ENCODE peak calls at places on chromosomes 3 and 15, in five cellular contexts. B, M, N, L and U are unnamed samples.

GRCh38 chr3:27905625-27906024 is 183.5 kb upstream of the EOMES start:
- DNase-seq in B (no peak), M (no peak), N (no peak), L (no peak), U (no peak)

GRCh38 chr3:101813817-101814440 is 34.9 kb downstream of the NXPE3 start:
- DNase-seq in B (peak), M (peak), N (no peak), L (no peak), U (no peak)

GRCh38 chr15:70539409-70539808 is 223.9 kb downstream of the UACA start:
- DNase-seq in B (no peak), M (no peak), N (no peak), L (no peak), U (no peak)

GRCh38 chr3:63387568-63387967 is 109.5 kb downstream of the SYNPR start:
- DNase-seq in B (no peak), M (no peak), N (no peak), L (no peak), U (no peak)

GRCh38 chr3:127518456-127519081 is 72.0 kb downstream of the TPRA1 start:
- DNase-seq in B (no peak), M (no peak), N (no peak), L (no peak), U (no peak)

GRCh38 chr15:36358094-36358961 is 221.1 kb upstream of the CDIN1 start:
- DNase-seq in B (no peak), M (no peak), N (no peak), L (no peak), U (no peak)

GRCh38 chr3:121718205-121718846 is 31.2 kb downstream of the GOLGB1 start:
- DNase-seq in B (no peak), M (no peak), N (no peak), L (no peak), U (no peak)

GRCh38 chr3:178522200-178523052 is 13.8 kb upstream of the KCNMB2 start:
- DNase-seq in B (no peak), M (no peak), N (no peak), L (no peak), U (no peak)

GRCh38 chr15:92878593-92879053 is 21.5 kb upstream of the CHD2 start:
- DNase-seq in B (no peak), M (no peak), N (no peak), L (no peak), U (peak)

GRCh38 chr3:129485681-129486056 is 42.8 kb upstream of the RHO start:
- DNase-seq in B (no peak), M (no peak), N (no peak), L (no peak), U (no peak)

GRCh38 chr3:197555281-197556261 is at the start of gene BDH1:
- DNase-seq in B (peak), M (no peak), N (no peak), L (peak), U (no peak)

GRCh38 chr15:60835974-60836373 is 357.0 kb upstream of the ICE2 start:
- DNase-seq in B (no peak), M (no peak), N (no peak), L (no peak), U (no peak)

GRCh38 chr3:24477090-24477656 is 17.5 kb downstream of the THRB start:
- DNase-seq in B (no peak), M (no peak), N (no peak), L (no peak), U (no peak)

GRCh38 chr3:167057586-167057985 is 322.5 kb downstream of the ZBBX start:
- DNase-seq in B (no peak), M (no peak), N (no peak), L (no peak), U (no peak)

GRCh38 chr15:64024172-64025050 is 21.9 kb downstream of the DAPK2 start:
- DNase-seq in B (peak), M (no peak), N (no peak), L (no peak), U (no peak)

GRCh38 chr15:61374848-61375247 is 145.7 kb upstream of the RORA start:
- DNase-seq in B (no peak), M (no peak), N (no peak), L (no peak), U (no peak)

GRCh38 chr3:160448845-160449659 is 534 bp downstream of the TRIM59 start:
- DNase-seq in B (peak), M (no peak), N (no peak), L (no peak), U (no peak)

GRCh38 chr3:17846466-17846865 is 104.0 kb upstream of the TBC1D5 start:
- DNase-seq in B (no peak), M (no peak), N (no peak), L (no peak), U (no peak)

GRCh38 chr15:58453931-58454793 is 22.4 kb downstream of the LIPC start:
- DNase-seq in B (no peak), M (no peak), N (no peak), L (no peak), U (peak)

GRCh38 chr3:70615286-70615685 is 302.8 kb upstream of the MDFIC2 start:
- DNase-seq in B (no peak), M (no peak), N (no peak), L (peak), U (no peak)

GRCh38 chr3:168116279-168116678 is 20.6 kb upstream of the GOLIM4 start:
- DNase-seq in B (no peak), M (no peak), N (no peak), L (no peak), U (peak)

GRCh38 chr3:69048990-69049389 is 3.1 kb downstream of the TMF1 start:
- DNase-seq in B (no peak), M (no peak), N (no peak), L (no peak), U (no peak)

GRCh38 chr15:53569756-53570480 is 189.5 kb downstream of the WDR72 start:
- DNase-seq in B (no peak), M (no peak), N (no peak), L (no peak), U (no peak)

GRCh38 chr3:53221827-53222182 is 34.0 kb downstream of the TKT start:
- DNase-seq in B (no peak), M (no peak), N (no peak), L (no peak), U (no peak)

GRCh38 chr3:53223025-53223424 is 32.8 kb downstream of the TKT start:
- DNase-seq in B (no peak), M (peak), N (no peak), L (peak), U (no peak)

GRCh38 chr3:53221345-53221744 is 34.5 kb downstream of the TKT start:
- DNase-seq in B (no peak), M (no peak), N (no peak), L (no peak), U (no peak)

GRCh38 chr3:53223541-53223966 is 32.3 kb downstream of the TKT start:
- DNase-seq in B (no peak), M (no peak), N (no peak), L (no peak), U (peak)

DNA sequence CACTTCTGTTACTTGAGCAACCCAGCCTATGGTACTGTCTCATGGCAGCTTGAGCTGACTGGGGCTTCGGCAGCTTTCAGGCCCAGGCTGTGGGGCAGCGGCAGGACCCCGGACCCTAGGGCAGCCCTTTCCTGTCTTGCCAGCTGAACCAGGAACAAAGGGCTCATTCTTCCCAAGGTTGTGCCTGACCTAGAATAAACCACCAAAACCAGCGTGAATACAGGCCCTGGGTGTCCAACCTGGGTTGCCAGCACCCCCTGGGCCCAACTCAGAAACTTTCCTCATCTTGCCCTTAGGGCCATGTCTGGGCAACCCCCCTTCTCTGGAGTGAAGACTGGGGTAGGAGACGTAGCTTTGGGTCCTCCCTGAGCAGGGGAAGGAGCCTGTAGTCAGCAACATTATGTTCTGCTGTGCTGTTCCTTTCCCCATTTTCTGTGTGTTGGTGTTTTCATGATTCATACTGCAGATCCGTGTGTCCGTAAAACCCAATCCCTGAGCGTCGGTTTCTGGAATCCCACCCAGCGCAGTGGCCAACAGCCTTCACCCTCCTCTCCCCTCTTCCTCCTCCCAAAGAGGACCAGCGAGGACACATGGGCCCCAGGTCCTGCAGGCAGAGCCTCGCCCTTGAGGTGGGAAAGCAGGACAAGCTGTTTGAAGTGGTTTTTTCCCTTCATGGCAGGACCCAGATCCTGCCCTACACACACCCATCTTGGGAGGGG is 33.5 kb downstream of the TKT start:
- DNase-seq in B (no peak), M (peak), N (no peak), L (no peak), U (no peak)
- TF ChIP-seq HDAC2 in B (no peak), M (no peak), N (no peak), L (no peak), U (no peak)

DNA sequence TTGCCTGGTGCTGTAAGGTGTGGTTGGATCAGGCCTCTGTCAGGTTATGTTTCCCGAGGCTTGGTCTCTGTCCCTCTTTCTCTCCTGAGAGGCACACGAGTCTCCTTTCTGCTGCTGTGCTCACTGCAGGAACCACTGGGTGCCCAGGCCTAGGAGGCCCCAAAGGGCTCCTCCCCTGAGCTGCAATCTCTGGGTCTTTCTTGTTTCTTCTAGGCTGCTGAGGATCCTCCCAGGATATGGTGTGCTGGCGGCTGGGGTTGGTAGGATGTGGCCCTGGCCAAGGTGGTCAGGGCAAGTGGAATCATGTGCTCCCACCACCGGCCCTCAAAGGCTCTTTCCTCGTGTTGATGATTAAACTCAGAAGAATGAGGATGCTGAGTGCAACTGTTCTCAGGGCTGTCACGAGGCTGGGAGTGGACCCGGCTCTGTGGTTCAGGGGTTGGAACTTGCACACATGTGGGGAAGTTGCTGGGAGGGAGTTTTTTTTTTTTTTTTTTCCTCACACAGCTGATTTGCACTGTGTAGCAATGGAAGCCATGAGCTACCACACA is 43.6 kb upstream of the CTSH start:
- DNase-seq in B (peak), M (peak), N (peak), L (no peak), U (no peak)
- TF ChIP-seq HDAC2 in B (no peak), M (peak), N (no peak), L (no peak), U (no peak)

GRCh38 chr3:172373912-172374311 is 74.3 kb downstream of the GHSR start:
- DNase-seq in B (no peak), M (no peak), N (no peak), L (no peak), U (no peak)
- TF ChIP-seq HDAC2 in B (no peak), M (no peak), N (no peak), L (no peak), U (no peak)

GRCh38 chr15:79116771-79117170 is 26.2 kb upstream of the RASGRF1 start:
- DNase-seq in B (no peak), M (no peak), N (no peak), L (peak), U (no peak)
- TF ChIP-seq HDAC2 in B (no peak), M (no peak), N (no peak), L (no peak), U (no peak)

GRCh38 chr3:170494766-170495165 is 76.1 kb downstream of the CLDN11 start:
- DNase-seq in B (no peak), M (no peak), N (no peak), L (no peak), U (no peak)

GRCh38 chr3:170493712-170494182 is 75.1 kb downstream of the CLDN11 start:
- DNase-seq in B (peak), M (peak), N (no peak), L (no peak), U (no peak)

GRCh38 chr3:170497197-170497596 is 78.5 kb downstream of the CLDN11 start:
- DNase-seq in B (no peak), M (no peak), N (no peak), L (no peak), U (no peak)

GRCh38 chr3:170496868-170497140 is 78.1 kb downstream of the CLDN11 start:
- DNase-seq in B (no peak), M (no peak), N (no peak), L (no peak), U (no peak)

DNA sequence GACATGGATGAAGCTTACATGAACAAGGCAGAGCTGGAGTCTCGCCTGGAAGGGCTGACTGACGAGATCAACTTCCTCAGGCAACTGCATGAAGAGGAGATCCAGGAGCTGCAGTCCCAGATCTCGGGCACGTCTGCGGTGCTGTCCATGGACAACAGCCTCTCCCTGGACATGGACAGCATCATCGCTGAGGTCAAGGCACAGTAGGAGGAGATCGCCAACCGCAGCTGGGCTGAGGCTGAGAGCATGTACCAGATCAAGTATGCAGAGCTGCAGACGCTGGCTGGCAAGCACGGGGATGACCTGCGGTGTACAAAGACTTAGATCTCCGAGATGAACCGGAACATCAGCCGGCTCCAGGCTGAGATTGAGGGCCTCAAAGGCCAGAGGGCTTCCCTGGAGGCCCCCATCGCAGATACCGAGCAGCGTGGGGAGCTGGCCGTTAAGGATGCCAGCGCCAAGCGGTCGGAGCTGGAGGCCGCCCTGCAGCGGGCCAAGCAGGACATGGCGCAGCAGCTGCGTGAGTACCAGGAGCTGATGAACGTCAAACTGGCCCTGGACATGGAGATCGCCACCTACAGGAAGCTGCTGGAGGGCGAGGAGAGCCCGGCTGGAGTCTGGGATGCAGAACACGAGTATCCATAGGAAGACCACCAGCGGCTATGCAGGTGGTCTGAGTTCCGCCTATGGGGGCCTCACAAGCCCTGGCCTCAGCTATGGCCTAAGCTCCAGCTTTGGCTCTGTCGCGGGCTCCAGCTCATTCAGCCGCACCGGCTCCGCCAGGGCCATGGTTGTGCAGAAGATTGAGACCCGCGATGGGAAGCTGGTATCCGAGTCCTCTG is 77.6 kb downstream of the CLDN11 start:
- DNase-seq in B (no peak), M (no peak), N (no peak), L (peak), U (no peak)
- TF ChIP-seq HDAC2 in B (no peak), M (no peak), N (no peak), L (no peak), U (no peak)

DNA sequence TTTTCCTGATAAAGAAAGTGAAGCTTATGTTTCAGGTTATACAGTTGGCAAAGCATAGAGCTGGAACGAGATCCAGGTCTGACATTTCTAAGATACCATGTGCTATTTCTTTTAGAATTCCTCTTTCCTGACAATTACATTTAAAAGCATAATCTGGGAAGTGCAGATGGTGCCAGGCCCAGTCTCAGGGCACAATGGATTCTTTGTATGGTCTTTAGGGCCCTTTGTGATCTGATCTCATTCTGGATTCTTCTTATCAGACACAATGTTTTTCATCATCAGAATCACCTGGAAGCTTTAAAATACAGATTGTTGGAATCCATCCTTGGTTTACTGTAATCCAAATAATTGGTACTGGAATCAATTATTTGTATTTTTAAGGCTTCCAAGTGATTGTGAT is 18.6 kb upstream of the GLCE start:
- DNase-seq in B (no peak), M (no peak), N (no peak), L (no peak), U (no peak)
- TF ChIP-seq HDAC2 in B (no peak), M (no peak), N (no peak), L (no peak), U (no peak)

DNA sequence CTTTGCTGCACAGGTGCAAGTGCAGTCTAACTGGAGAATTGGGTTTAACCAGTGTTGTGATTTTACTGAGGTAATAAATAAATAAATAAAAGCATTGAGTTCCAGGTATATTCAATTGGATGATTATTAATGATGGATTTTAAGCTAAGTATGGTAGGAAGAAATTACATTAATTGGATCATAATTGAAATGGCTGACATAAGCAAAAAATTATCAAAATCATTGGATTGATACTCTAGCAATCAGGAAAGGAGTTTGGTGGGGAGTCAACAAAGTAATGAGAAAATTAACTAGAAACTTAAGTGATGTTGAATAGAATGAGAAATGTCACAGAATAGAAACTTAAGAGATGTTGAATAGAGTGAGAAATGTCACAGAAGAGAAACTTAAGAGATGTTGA is 981.9 kb downstream of the SI start:
- DNase-seq in B (no peak), M (no peak), N (no peak), L (no peak), U (no peak)
- TF ChIP-seq HDAC2 in B (no peak), M (no peak), N (no peak), L (no peak), U (no peak)

GRCh38 chr3:15794303-15794771 is 3.4 kb downstream of the ANKRD28 start:
- DNase-seq in B (peak), M (no peak), N (no peak), L (no peak), U (no peak)
- TF ChIP-seq HDAC2 in B (no peak), M (no peak), N (no peak), L (no peak), U (no peak)

DNA sequence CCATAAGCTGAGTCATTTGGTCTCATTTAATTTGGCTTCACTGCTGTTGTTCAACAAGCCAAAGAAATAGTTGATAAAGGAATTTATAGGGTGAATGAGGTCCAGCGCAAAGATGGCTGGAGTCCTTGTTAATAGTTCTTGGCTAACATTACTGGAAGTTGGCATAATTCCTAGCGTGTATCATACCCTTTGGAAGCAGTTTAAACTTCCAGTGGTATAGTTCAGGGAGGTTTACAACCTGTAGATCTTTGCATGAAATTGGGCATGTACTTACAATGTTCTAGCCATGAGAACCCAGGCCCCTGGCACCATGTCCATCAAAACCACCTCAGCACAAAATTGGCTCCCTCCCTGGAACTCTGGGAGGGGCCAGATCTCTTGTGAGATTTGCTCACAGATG is 380.8 kb downstream of the LRTM1 start:
- DNase-seq in B (no peak), M (no peak), N (no peak), L (no peak), U (no peak)
- TF ChIP-seq HDAC2 in B (no peak), M (no peak), N (no peak), L (no peak), U (no peak)